ENCODE peak calls at places on chromosomes 6 and 20, in five cellular contexts. One of them, this sample, is unnamed.

GRCh38 chr20:63017076-63017825 is 10.5 kb upstream of the BHLHE23 start:
- DNase-seq in BJ: no peak
- DNase-seq in activated CD8-positive, alpha-beta memory T cell treated with anti-CD3 and anti-CD28 coated beads for 1 hour: no peak
- DNase-seq in ovary: no peak
- DNase-seq in activated T-helper 1 cell treated with Interleukin-2 at 50 U/mL for 16 hours: no peak
- DNase-seq in this sample: no peak

GRCh38 chr6:35775031-35775430 is 1.4 kb upstream of the CLPSL2 start:
- DNase-seq in BJ: no peak
- DNase-seq in ovary: no peak
- DNase-seq in activated CD8-positive, alpha-beta memory T cell treated with anti-CD3 and anti-CD28 coated beads for 1 hour: no peak
- DNase-seq in activated T-helper 1 cell treated with Interleukin-2 at 50 U/mL for 16 hours: no peak
- DNase-seq in this sample: no peak

GRCh38 chr6:63806573-63806913 is 170.9 kb downstream of the PHF3 start:
- DNase-seq in BJ: no peak
- DNase-seq in ovary: no peak
- DNase-seq in activated T-helper 1 cell treated with Interleukin-2 at 50 U/mL for 16 hours: no peak
- DNase-seq in activated CD8-positive, alpha-beta memory T cell treated with anti-CD3 and anti-CD28 coated beads for 1 hour: no peak
- DNase-seq in this sample: no peak

GRCh38 chr6:42406296-42407280 is 45.1 kb downstream of the TRERF1 start:
- DNase-seq in activated T-helper 1 cell treated with Interleukin-2 at 50 U/mL for 16 hours: no peak
- DNase-seq in ovary: no peak
- DNase-seq in BJ: no peak
- DNase-seq in activated CD8-positive, alpha-beta memory T cell treated with anti-CD3 and anti-CD28 coated beads for 1 hour: no peak
- DNase-seq in this sample: no peak

GRCh38 chr20:56343861-56344381 is 14.9 kb upstream of the FAM210B start:
- DNase-seq in activated T-helper 1 cell treated with Interleukin-2 at 50 U/mL for 16 hours: peak
- DNase-seq in activated CD8-positive, alpha-beta memory T cell treated with anti-CD3 and anti-CD28 coated beads for 1 hour: peak
- DNase-seq in BJ: no peak
- DNase-seq in ovary: peak
- DNase-seq in this sample: peak

GRCh38 chr6:157066781-157067491 is 256.4 kb downstream of the TMEM242 start:
- DNase-seq in BJ: no peak
- DNase-seq in ovary: no peak
- DNase-seq in activated CD8-positive, alpha-beta memory T cell treated with anti-CD3 and anti-CD28 coated beads for 1 hour: no peak
- DNase-seq in activated T-helper 1 cell treated with Interleukin-2 at 50 U/mL for 16 hours: no peak
- DNase-seq in this sample: no peak

GRCh38 chr20:33822423-33822822 is 11.3 kb downstream of the CHMP4B start:
- DNase-seq in activated T-helper 1 cell treated with Interleukin-2 at 50 U/mL for 16 hours: no peak
- DNase-seq in activated CD8-positive, alpha-beta memory T cell treated with anti-CD3 and anti-CD28 coated beads for 1 hour: no peak
- DNase-seq in BJ: no peak
- DNase-seq in ovary: no peak
- DNase-seq in this sample: no peak

GRCh38 chr20:50471231-50471630 is 39.0 kb upstream of the PTPN1 start:
- DNase-seq in activated CD8-positive, alpha-beta memory T cell treated with anti-CD3 and anti-CD28 coated beads for 1 hour: no peak
- DNase-seq in BJ: no peak
- DNase-seq in ovary: no peak
- DNase-seq in activated T-helper 1 cell treated with Interleukin-2 at 50 U/mL for 16 hours: no peak
- DNase-seq in this sample: peak

GRCh38 chr6:170024940-170025339 is 265.9 kb downstream of the DLL1 start:
- DNase-seq in activated CD8-positive, alpha-beta memory T cell treated with anti-CD3 and anti-CD28 coated beads for 1 hour: no peak
- DNase-seq in activated T-helper 1 cell treated with Interleukin-2 at 50 U/mL for 16 hours: no peak
- DNase-seq in BJ: no peak
- DNase-seq in ovary: peak
- DNase-seq in this sample: no peak

GRCh38 chr6:33080127-33081089 is 4.6 kb downstream of the HLA-DPB1 start:
- DNase-seq in ovary: peak
- DNase-seq in activated CD8-positive, alpha-beta memory T cell treated with anti-CD3 and anti-CD28 coated beads for 1 hour: no peak
- DNase-seq in activated T-helper 1 cell treated with Interleukin-2 at 50 U/mL for 16 hours: no peak
- DNase-seq in BJ: peak
- DNase-seq in this sample: no peak

GRCh38 chr6:4776493-4776966 is 326 bp downstream of the CDYL start:
- DNase-seq in BJ: no peak
- DNase-seq in activated CD8-positive, alpha-beta memory T cell treated with anti-CD3 and anti-CD28 coated beads for 1 hour: no peak
- DNase-seq in ovary: no peak
- DNase-seq in activated T-helper 1 cell treated with Interleukin-2 at 50 U/mL for 16 hours: no peak
- DNase-seq in this sample: no peak

GRCh38 chr6:142960098-142960497 is 15.1 kb upstream of the HIVEP2 start:
- DNase-seq in activated CD8-positive, alpha-beta memory T cell treated with anti-CD3 and anti-CD28 coated beads for 1 hour: no peak
- DNase-seq in ovary: no peak
- DNase-seq in activated T-helper 1 cell treated with Interleukin-2 at 50 U/mL for 16 hours: no peak
- DNase-seq in BJ: no peak
- DNase-seq in this sample: no peak

GRCh38 chr6:2764610-2765165 is 505 bp upstream of the WRNIP1 start:
- DNase-seq in ovary: no peak
- DNase-seq in BJ: no peak
- DNase-seq in activated CD8-positive, alpha-beta memory T cell treated with anti-CD3 and anti-CD28 coated beads for 1 hour: peak
- DNase-seq in activated T-helper 1 cell treated with Interleukin-2 at 50 U/mL for 16 hours: peak
- DNase-seq in this sample: peak

GRCh38 chr20:62727584-62728027 is 19.0 kb downstream of the NTSR1 start:
- DNase-seq in BJ: no peak
- DNase-seq in activated T-helper 1 cell treated with Interleukin-2 at 50 U/mL for 16 hours: no peak
- DNase-seq in activated CD8-positive, alpha-beta memory T cell treated with anti-CD3 and anti-CD28 coated beads for 1 hour: no peak
- DNase-seq in ovary: no peak
- DNase-seq in this sample: no peak

GRCh38 chr6:139846538-139847321 is 472.3 kb upstream of the CITED2 start:
- DNase-seq in BJ: no peak
- DNase-seq in ovary: no peak
- DNase-seq in activated CD8-positive, alpha-beta memory T cell treated with anti-CD3 and anti-CD28 coated beads for 1 hour: no peak
- DNase-seq in activated T-helper 1 cell treated with Interleukin-2 at 50 U/mL for 16 hours: no peak
- DNase-seq in this sample: no peak

GRCh38 chr6:15888798-15889772 is 226.3 kb upstream of the DTNBP1 start:
- DNase-seq in BJ: no peak
- DNase-seq in activated CD8-positive, alpha-beta memory T cell treated with anti-CD3 and anti-CD28 coated beads for 1 hour: no peak
- DNase-seq in ovary: no peak
- DNase-seq in activated T-helper 1 cell treated with Interleukin-2 at 50 U/mL for 16 hours: no peak
- DNase-seq in this sample: no peak

GRCh38 chr20:51536116-51537069 is 6.1 kb downstream of the NFATC2 start:
- DNase-seq in activated CD8-positive, alpha-beta memory T cell treated with anti-CD3 and anti-CD28 coated beads for 1 hour: no peak
- DNase-seq in BJ: no peak
- DNase-seq in activated T-helper 1 cell treated with Interleukin-2 at 50 U/mL for 16 hours: no peak
- DNase-seq in ovary: no peak
- DNase-seq in this sample: no peak

GRCh38 chr6:21348462-21349195 is 244.9 kb upstream of the SOX4 start:
- DNase-seq in BJ: no peak
- DNase-seq in ovary: peak
- DNase-seq in activated T-helper 1 cell treated with Interleukin-2 at 50 U/mL for 16 hours: no peak
- DNase-seq in activated CD8-positive, alpha-beta memory T cell treated with anti-CD3 and anti-CD28 coated beads for 1 hour: no peak
- DNase-seq in this sample: no peak

GRCh38 chr6:132466952-132467351 is 46.0 kb downstream of the STX7 start:
- DNase-seq in BJ: peak
- DNase-seq in activated CD8-positive, alpha-beta memory T cell treated with anti-CD3 and anti-CD28 coated beads for 1 hour: no peak
- DNase-seq in ovary: no peak
- DNase-seq in activated T-helper 1 cell treated with Interleukin-2 at 50 U/mL for 16 hours: no peak
- DNase-seq in this sample: peak

GRCh38 chr6:159946912-159947311 is 22.0 kb upstream of the IGF2R start:
- DNase-seq in activated CD8-positive, alpha-beta memory T cell treated with anti-CD3 and anti-CD28 coated beads for 1 hour: no peak
- DNase-seq in BJ: no peak
- DNase-seq in activated T-helper 1 cell treated with Interleukin-2 at 50 U/mL for 16 hours: no peak
- DNase-seq in ovary: no peak
- DNase-seq in this sample: no peak

GRCh38 chr6:158648682-158649131 is 1.1 kb upstream of the SYTL3 start:
- DNase-seq in ovary: no peak
- DNase-seq in activated CD8-positive, alpha-beta memory T cell treated with anti-CD3 and anti-CD28 coated beads for 1 hour: no peak
- DNase-seq in activated T-helper 1 cell treated with Interleukin-2 at 50 U/mL for 16 hours: no peak
- DNase-seq in BJ: peak
- DNase-seq in this sample: no peak

GRCh38 chr6:3727593-3728108 is 23.9 kb downstream of the PXDC1 start:
- DNase-seq in BJ: no peak
- DNase-seq in ovary: no peak
- DNase-seq in activated T-helper 1 cell treated with Interleukin-2 at 50 U/mL for 16 hours: no peak
- DNase-seq in activated CD8-positive, alpha-beta memory T cell treated with anti-CD3 and anti-CD28 coated beads for 1 hour: no peak
- DNase-seq in this sample: no peak

GRCh38 chr6:143822584-143823024 is 20.5 kb upstream of the LTV1 start:
- DNase-seq in BJ: no peak
- DNase-seq in activated CD8-positive, alpha-beta memory T cell treated with anti-CD3 and anti-CD28 coated beads for 1 hour: no peak
- DNase-seq in activated T-helper 1 cell treated with Interleukin-2 at 50 U/mL for 16 hours: no peak
- DNase-seq in ovary: no peak
- DNase-seq in this sample: no peak

GRCh38 chr6:112909781-112910180 is 562.7 kb downstream of the RFPL4B start:
- DNase-seq in BJ: no peak
- DNase-seq in activated T-helper 1 cell treated with Interleukin-2 at 50 U/mL for 16 hours: no peak
- DNase-seq in ovary: no peak
- DNase-seq in activated CD8-positive, alpha-beta memory T cell treated with anti-CD3 and anti-CD28 coated beads for 1 hour: no peak
- DNase-seq in this sample: peak

GRCh38 chr20:59971428-59971827 is 13.2 kb downstream of the CDH26 start:
- DNase-seq in ovary: no peak
- DNase-seq in activated T-helper 1 cell treated with Interleukin-2 at 50 U/mL for 16 hours: no peak
- DNase-seq in BJ: no peak
- DNase-seq in activated CD8-positive, alpha-beta memory T cell treated with anti-CD3 and anti-CD28 coated beads for 1 hour: no peak
- DNase-seq in this sample: no peak

GRCh38 chr6:44439270-44440045 is 52.0 kb downstream of the CDC5L start:
- DNase-seq in activated CD8-positive, alpha-beta memory T cell treated with anti-CD3 and anti-CD28 coated beads for 1 hour: no peak
- DNase-seq in ovary: no peak
- DNase-seq in BJ: no peak
- DNase-seq in activated T-helper 1 cell treated with Interleukin-2 at 50 U/mL for 16 hours: no peak
- DNase-seq in this sample: no peak

GRCh38 chr20:20594171-20594530 is 118.3 kb downstream of the RALGAPA2 start:
- DNase-seq in ovary: no peak
- DNase-seq in activated CD8-positive, alpha-beta memory T cell treated with anti-CD3 and anti-CD28 coated beads for 1 hour: no peak
- DNase-seq in activated T-helper 1 cell treated with Interleukin-2 at 50 U/mL for 16 hours: no peak
- DNase-seq in BJ: no peak
- DNase-seq in this sample: peak

GRCh38 chr6:154878866-154879491 is 116.1 kb upstream of the TIAM2 start:
- DNase-seq in ovary: no peak
- DNase-seq in BJ: no peak
- DNase-seq in activated T-helper 1 cell treated with Interleukin-2 at 50 U/mL for 16 hours: no peak
- DNase-seq in activated CD8-positive, alpha-beta memory T cell treated with anti-CD3 and anti-CD28 coated beads for 1 hour: no peak
- DNase-seq in this sample: no peak

GRCh38 chr6:83908813-83909212 is 49.3 kb downstream of the CYB5R4 start:
- DNase-seq in BJ: no peak
- DNase-seq in activated CD8-positive, alpha-beta memory T cell treated with anti-CD3 and anti-CD28 coated beads for 1 hour: no peak
- DNase-seq in ovary: no peak
- DNase-seq in activated T-helper 1 cell treated with Interleukin-2 at 50 U/mL for 16 hours: no peak
- DNase-seq in this sample: peak

GRCh38 chr20:41889125-41889870 is 271.1 kb upstream of the CHD6 start:
- DNase-seq in BJ: no peak
- DNase-seq in activated CD8-positive, alpha-beta memory T cell treated with anti-CD3 and anti-CD28 coated beads for 1 hour: no peak
- DNase-seq in activated T-helper 1 cell treated with Interleukin-2 at 50 U/mL for 16 hours: no peak
- DNase-seq in ovary: no peak
- DNase-seq in this sample: peak

GRCh38 chr6:169092375-169092774 is 161.3 kb downstream of the THBS2 start:
- DNase-seq in activated CD8-positive, alpha-beta memory T cell treated with anti-CD3 and anti-CD28 coated beads for 1 hour: no peak
- DNase-seq in activated T-helper 1 cell treated with Interleukin-2 at 50 U/mL for 16 hours: no peak
- DNase-seq in ovary: no peak
- DNase-seq in BJ: no peak
- DNase-seq in this sample: no peak

GRCh38 chr6:19024737-19025136 is 637.6 kb downstream of the RNF144B start:
- DNase-seq in activated CD8-positive, alpha-beta memory T cell treated with anti-CD3 and anti-CD28 coated beads for 1 hour: no peak
- DNase-seq in ovary: no peak
- DNase-seq in activated T-helper 1 cell treated with Interleukin-2 at 50 U/mL for 16 hours: no peak
- DNase-seq in BJ: no peak
- DNase-seq in this sample: no peak

GRCh38 chr20:43477193-43477592 is 19.5 kb downstream of the SRSF6 start:
- DNase-seq in BJ: no peak
- DNase-seq in activated T-helper 1 cell treated with Interleukin-2 at 50 U/mL for 16 hours: no peak
- DNase-seq in ovary: no peak
- DNase-seq in activated CD8-positive, alpha-beta memory T cell treated with anti-CD3 and anti-CD28 coated beads for 1 hour: no peak
- DNase-seq in this sample: no peak

GRCh38 chr6:40903456-40903855 is 135.6 kb downstream of the UNC5CL start:
- DNase-seq in activated T-helper 1 cell treated with Interleukin-2 at 50 U/mL for 16 hours: no peak
- DNase-seq in activated CD8-positive, alpha-beta memory T cell treated with anti-CD3 and anti-CD28 coated beads for 1 hour: no peak
- DNase-seq in BJ: no peak
- DNase-seq in ovary: no peak
- DNase-seq in this sample: no peak

GRCh38 chr20:2140561-2140960 is 38.9 kb downstream of the STK35 start:
- DNase-seq in activated CD8-positive, alpha-beta memory T cell treated with anti-CD3 and anti-CD28 coated beads for 1 hour: no peak
- DNase-seq in activated T-helper 1 cell treated with Interleukin-2 at 50 U/mL for 16 hours: no peak
- DNase-seq in ovary: no peak
- DNase-seq in BJ: no peak
- DNase-seq in this sample: no peak

GRCh38 chr6:45436544-45437440 is 59.1 kb upstream of the SUPT3H start:
- DNase-seq in activated CD8-positive, alpha-beta memory T cell treated with anti-CD3 and anti-CD28 coated beads for 1 hour: no peak
- DNase-seq in ovary: no peak
- DNase-seq in BJ: no peak
- DNase-seq in activated T-helper 1 cell treated with Interleukin-2 at 50 U/mL for 16 hours: no peak
- DNase-seq in this sample: no peak

GRCh38 chr6:150008588-150008987 is 16.7 kb downstream of the RAET1L start:
- DNase-seq in activated T-helper 1 cell treated with Interleukin-2 at 50 U/mL for 16 hours: no peak
- DNase-seq in BJ: no peak
- DNase-seq in activated CD8-positive, alpha-beta memory T cell treated with anti-CD3 and anti-CD28 coated beads for 1 hour: no peak
- DNase-seq in ovary: no peak
- DNase-seq in this sample: no peak

GRCh38 chr6:94813806-94814205 is 763.5 kb upstream of the MANEA start:
- DNase-seq in activated T-helper 1 cell treated with Interleukin-2 at 50 U/mL for 16 hours: no peak
- DNase-seq in activated CD8-positive, alpha-beta memory T cell treated with anti-CD3 and anti-CD28 coated beads for 1 hour: no peak
- DNase-seq in ovary: no peak
- DNase-seq in BJ: no peak
- DNase-seq in this sample: no peak

GRCh38 chr6:71468841-71469750 is 180.5 kb downstream of the OGFRL1 start:
- DNase-seq in activated T-helper 1 cell treated with Interleukin-2 at 50 U/mL for 16 hours: no peak
- DNase-seq in ovary: no peak
- DNase-seq in BJ: peak
- DNase-seq in activated CD8-positive, alpha-beta memory T cell treated with anti-CD3 and anti-CD28 coated beads for 1 hour: no peak
- DNase-seq in this sample: no peak